ENCODE peak calls at places on chromosomes 16 and 17, in eight cellular contexts. J is activated T-helper 1 cell treated with anti-CD3 and anti-CD28 coated beads, Interleukin-2, amount 50 U/mL, for 16 hours; M is NCI-H524; B is NCI-H1436; H is activated naive CD8-positive, alpha-beta T cell treated with anti-CD3 and anti-CD28 coated beads for 36 hours; L is CD8-positive, alpha-beta T cell; Y is aorta; C is activated gamma-delta T cell treated with Interleukin-2 at 50 U/mL for 16 hours. N is an unnamed sample.
A peak's percentile ranks its signal among the peaks of the same experiment; 100 is the strongest.

GRCh38 chr17:7380855-7381683 is at the start of gene TNK1:
- DNase-seq in B (no peak), L (no peak), J (no peak), H (no peak), M (no peak), C (no peak), Y (peak; percentile 69), N (no peak)

GRCh38 chr16:81315271-81316175 is 761 bp downstream of the GAN start:
- DNase-seq in Y (peak; percentile 72), J (peak; percentile 4), B (no peak), H (peak; percentile 62), L (peak; percentile 25), M (peak; percentile 52), C (peak; percentile 38), N (no peak)

GRCh38 chr17:78891406-78892061 is 11.5 kb downstream of the CEP295NL start:
- DNase-seq in Y (peak; percentile 72), B (no peak), L (no peak), M (no peak), H (no peak), J (no peak), C (no peak), N (no peak)

GRCh38 chr16:1026057-1026783 is 44.6 kb downstream of the SOX8 start:
- DNase-seq in C (no peak), Y (no peak), L (no peak), B (no peak), J (no peak), M (peak; percentile 54), H (no peak), N (no peak)

GRCh38 chr16:57529324-57530103 is 6.9 kb downstream of the CCDC102A start:
- DNase-seq in H (no peak), Y (no peak), J (no peak), L (no peak), B (no peak), C (no peak), M (no peak), N (no peak)

GRCh38 chr16:31352344-31353115 is 2.4 kb upstream of the ITGAX start:
- DNase-seq in B (no peak), C (no peak), L (no peak), J (no peak), M (no peak), Y (peak; percentile 69), H (no peak), N (no peak)

GRCh38 chr17:2713881-2714280 is 2.3 kb upstream of the CLUH start:
- DNase-seq in H (no peak), B (no peak), Y (no peak), J (no peak), M (no peak), C (no peak), L (no peak), N (no peak)

GRCh38 chr16:84970447-84971127 is 40.7 kb downstream of the ZDHHC7 start:
- DNase-seq in B (peak; percentile 60), H (peak; percentile 72), C (peak; percentile 77), J (peak; percentile 67), Y (peak; percentile 83), L (peak; percentile 75), M (peak; percentile 82), N (peak; percentile 62)

GRCh38 chr17:79843917-79844815 is 4.9 kb upstream of the CBX4 start:
- DNase-seq in B (peak; percentile 39), Y (peak; percentile 83), M (peak; percentile 58), H (no peak), C (no peak), J (no peak), L (peak; percentile 21), N (no peak)

GRCh38 chr16:78377312-78377711 is 277.9 kb downstream of the WWOX start:
- DNase-seq in H (no peak), J (no peak), B (no peak), L (no peak), Y (no peak), M (no peak), C (no peak), N (no peak)